ENCODE peak calls at places on chromosomes 7 and 10, in four cellular contexts. L is NCI-H1048, P is uterus, E is endothelial cell. J is an unnamed sample.

GRCh38 chr7:138898255-138898654 is 82.9 kb downstream of the KIAA1549 start:
- DNase-seq in P (no peak), E (no peak), L (no peak), J (no peak)

GRCh38 chr7:137390076-137390475 is 46.5 kb upstream of the PTN start:
- DNase-seq in P (no peak), L (no peak), E (no peak), J (no peak)

GRCh38 chr7:151847136-151847535 is 29.8 kb downstream of the PRKAG2 start:
- DNase-seq in P (no peak), E (no peak), L (no peak), J (no peak)

GRCh38 chr7:98315318-98315993 is 34.0 kb downstream of the BRI3 start:
- DNase-seq in L (no peak), E (no peak), P (no peak), J (no peak)

GRCh38 chr7:75866497-75867389 is 12.1 kb upstream of the RHBDD2 start:
- DNase-seq in L (no peak), E (peak), P (peak), J (peak)

GRCh38 chr10:43340619-43341018 is 30.8 kb upstream of the FXYD4 start:
- DNase-seq in E (no peak), L (no peak), P (no peak), J (no peak)

GRCh38 chr10:119616879-119617580 is 20.3 kb upstream of the TIAL1 start:
- DNase-seq in E (peak), L (no peak), P (no peak), J (no peak)

GRCh38 chr10:88127766-88128165 is 264.3 kb downstream of the PTEN start:
- DNase-seq in L (no peak), E (no peak), P (no peak), J (no peak)

GRCh38 chr10:118871244-118871865 is 116.6 kb upstream of the CACUL1 start:
- DNase-seq in E (no peak), L (no peak), P (no peak), J (no peak)

GRCh38 chr7:140673063-140673769 is 471 bp downstream of the ADCK2 start:
- DNase-seq in L (no peak), E (peak), P (peak), J (peak)

GRCh38 chr7:155372782-155373358 is 75.2 kb downstream of the INSIG1 start:
- DNase-seq in P (no peak), E (no peak), L (no peak), J (peak)

GRCh38 chr10:133475821-133476640 is 22.3 kb downstream of the SCART1 start:
- DNase-seq in E (no peak), L (no peak), P (no peak), J (no peak)

GRCh38 chr10:13448216-13448615 is 80.6 kb downstream of the BEND7 start:
- DNase-seq in E (no peak), L (no peak), P (no peak), J (no peak)

GRCh38 chr10:12631216-12631615 is 281.9 kb downstream of the CAMK1D start:
- DNase-seq in E (no peak), P (no peak), L (no peak), J (no peak)

GRCh38 chr10:58701398-58702135 is 188.9 kb downstream of the BICC1 start:
- DNase-seq in E (no peak), P (peak), L (no peak), J (no peak)

GRCh38 chr7:111650456-111650999 is 88.2 kb upstream of the IMMP2L start:
- DNase-seq in E (no peak), L (no peak), P (no peak), J (no peak)

GRCh38 chr10:13284050-13284449 is 15.8 kb downstream of the PHYH start:
- DNase-seq in L (no peak), P (no peak), E (no peak), J (no peak)

GRCh38 chr10:13382759-13383753 is 35.0 kb upstream of the SEPHS1 start:
- DNase-seq in L (no peak), E (peak), P (no peak), J (peak)